ENCODE peak calls at places on chromosomes 12 and 14, in five cellular contexts. R is neural progenitor cell, I is glutamatergic neuron, C is ovary, G is body of pancreas. H is an unnamed sample.

GRCh38 chr12:55400229-55400628 is at the start of gene OR6C65:
- DNase-seq in R (no peak), C (no peak), G (no peak), I (no peak), H (no peak)

GRCh38 chr14:77026930-77027537 is 1.5 kb downstream of the IRF2BPL start:
- DNase-seq in C (peak), G (peak), I (peak), R (peak), H (peak)

GRCh38 chr14:74571901-74572828 is 39.9 kb downstream of the LTBP2 start:
- DNase-seq in C (peak), R (no peak), I (no peak), G (no peak), H (peak)

GRCh38 chr14:91649930-91650329 is 82.0 kb downstream of the CATSPERB start:
- DNase-seq in R (peak), G (peak), C (no peak), I (no peak), H (peak)

GRCh38 chr12:129186952-129187351 is 333.7 kb downstream of the GLT1D1 start:
- DNase-seq in R (peak), G (no peak), I (no peak), C (no peak), H (no peak)

GRCh38 chr14:96256420-96256819 is 410 bp downstream of the BDKRB1 start:
- DNase-seq in C (no peak), I (no peak), G (no peak), R (no peak), H (no peak)

GRCh38 chr14:74754899-74755298 is 8.2 kb upstream of the YLPM1 start:
- DNase-seq in I (no peak), G (no peak), C (no peak), R (no peak), H (no peak)

GRCh38 chr14:30340495-30340894 is 218.5 kb upstream of the G2E3 start:
- DNase-seq in R (no peak), C (no peak), I (no peak), G (no peak), H (no peak)

GRCh38 chr14:100358396-100358795 is 35.3 kb downstream of the SLC25A47 start:
- DNase-seq in G (no peak), I (no peak), C (no peak), R (no peak), H (no peak)

GRCh38 chr12:58167622-58168021 is 226.3 kb downstream of the ATP23 start:
- DNase-seq in G (no peak), C (no peak), I (no peak), R (no peak), H (no peak)

GRCh38 chr14:78448483-78449094 is 278.4 kb downstream of the NRXN3 start:
- DNase-seq in C (no peak), G (peak), R (peak), I (peak), H (peak)

GRCh38 chr12:47995976-47996375 is 8.3 kb downstream of the COL2A1 start:
- DNase-seq in C (no peak), R (no peak), G (no peak), I (no peak), H (no peak)

GRCh38 chr14:68210729-68211299 is 391.2 kb downstream of the RAD51B start:
- DNase-seq in C (no peak), I (no peak), G (no peak), R (no peak), H (peak)

GRCh38 chr14:65208548-65208947 is 106.2 kb upstream of the MAX start:
- DNase-seq in R (no peak), C (no peak), G (no peak), I (no peak), H (no peak)

GRCh38 chr12:127928615-127929014 is 338.4 kb upstream of the TMEM132C start:
- DNase-seq in R (no peak), I (no peak), G (no peak), C (no peak), H (no peak)

GRCh38 chr12:53804429-53804828 is 52.6 kb upstream of the CISTR start:
- DNase-seq in R (no peak), C (no peak), I (no peak), G (no peak), H (no peak)

GRCh38 chr12:10310926-10311705 is 3.4 kb downstream of the KLRD1 start:
- DNase-seq in I (no peak), G (no peak), R (no peak), C (no peak), H (peak)

GRCh38 chr12:112087851-112088250 is 20.7 kb downstream of the NAA25 start:
- DNase-seq in G (no peak), I (no peak), R (no peak), C (no peak), H (no peak)

GRCh38 chr12:2299207-2299606 is 246.4 kb downstream of the CACNA1C start:
- DNase-seq in I (no peak), C (no peak), G (no peak), R (no peak), H (peak)

GRCh38 chr14:71380271-71380670 is 473.0 kb downstream of the PCNX1 start:
- DNase-seq in R (no peak), G (no peak), C (no peak), I (no peak), H (no peak)

GRCh38 chr12:92462049-92462448 is 240.7 kb upstream of the PLEKHG7 start:
- DNase-seq in I (no peak), R (no peak), G (no peak), C (no peak), H (peak)

GRCh38 chr12:12839886-12840285 is 26.7 kb downstream of the DDX47 start:
- DNase-seq in G (no peak), R (no peak), C (no peak), I (no peak), H (no peak)

GRCh38 chr14:36396798-36397197 is 76.4 kb upstream of the MBIP start:
- DNase-seq in C (no peak), R (no peak), I (no peak), G (no peak), H (no peak)

GRCh38 chr14:65434216-65434850 is 21.8 kb downstream of the FUT8 start:
- DNase-seq in R (no peak), C (no peak), I (no peak), G (no peak), H (no peak)

GRCh38 chr12:16012086-16012485 is 101.0 kb downstream of the DERA start:
- DNase-seq in G (peak), R (no peak), C (peak), I (no peak), H (no peak)

GRCh38 chr14:31206536-31207286 is 882 bp downstream of the HECTD1 start:
- DNase-seq in G (peak), I (peak), C (peak), R (peak), H (peak)

GRCh38 chr12:123720141-123720814 is 8.1 kb downstream of the ATP6V0A2 start:
- DNase-seq in R (no peak), C (no peak), I (no peak), G (no peak), H (no peak)

GRCh38 chr14:26775765-26776577 is 178.1 kb upstream of the NOVA1 start:
- DNase-seq in R (no peak), I (no peak), G (no peak), C (no peak), H (no peak)

GRCh38 chr14:52694761-52695480 is 437 bp downstream of the ERO1A start:
- DNase-seq in R (peak), C (peak), I (no peak), G (peak), H (peak)

DNA sequence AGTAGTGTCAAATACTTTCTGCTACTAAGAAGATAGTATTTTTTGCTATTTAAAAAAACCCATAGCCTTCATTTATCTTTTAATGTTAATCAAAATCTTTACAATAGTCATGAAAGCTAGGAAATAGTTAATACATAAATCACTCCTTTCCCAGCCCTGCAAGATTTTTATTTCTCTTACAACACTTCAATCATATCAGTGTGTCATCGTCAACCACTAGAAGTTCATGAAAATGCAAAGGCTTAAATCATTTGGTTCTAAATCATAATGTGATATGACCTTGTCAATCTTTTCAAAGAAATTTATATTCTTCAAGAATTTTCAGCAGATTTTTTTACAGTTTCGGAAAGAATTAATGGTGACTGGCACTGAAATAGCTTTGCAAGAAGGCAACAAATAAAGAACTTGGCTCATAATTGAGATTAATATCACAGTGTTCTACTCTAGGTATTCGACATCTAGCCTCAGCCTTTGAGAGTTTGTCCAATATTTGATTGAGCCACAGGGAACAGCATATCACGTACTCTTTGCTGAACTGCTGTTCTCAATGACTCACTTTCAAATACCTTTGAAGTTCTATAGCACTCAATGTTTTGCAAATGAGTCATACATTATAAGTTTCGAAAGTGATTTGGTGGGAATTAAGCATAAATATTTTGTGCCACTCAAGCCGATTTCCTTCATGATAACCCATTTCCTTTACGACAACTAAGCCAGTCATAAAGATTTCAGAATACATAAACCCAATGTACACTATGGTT is 383.9 kb upstream of the FOXG1 start:
- DNase-seq in I (no peak), C (no peak), G (no peak), R (no peak), H (no peak)
- TF ChIP-seq CTCF in I (no peak), C (no peak), G (no peak), R (no peak), H (no peak)

DNA sequence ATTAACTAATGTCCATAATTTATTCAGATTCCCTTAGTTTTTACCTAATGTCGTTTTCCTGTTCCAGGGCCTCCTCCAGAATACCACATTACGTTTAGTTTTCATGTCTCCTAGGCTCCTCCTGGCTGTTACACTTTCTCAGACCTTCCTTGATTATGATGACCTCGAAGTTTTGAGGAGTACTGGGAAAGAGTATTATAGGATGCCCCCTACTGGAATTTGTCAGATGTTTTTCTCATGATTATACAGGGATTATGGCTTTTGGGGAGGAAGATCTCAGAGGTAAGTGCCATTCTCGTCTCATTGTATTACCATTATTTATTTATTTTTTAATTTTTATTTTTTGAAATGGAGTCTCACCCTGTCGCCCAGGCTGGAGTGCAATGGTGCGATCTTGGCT is 17.7 kb upstream of the C1S start:
- DNase-seq in I (no peak), G (no peak), R (peak), C (no peak), H (no peak)
- TF ChIP-seq CTCF in I (peak), G (peak), R (peak), C (no peak), H (peak)

GRCh38 chr12:101686176-101686575 is 11.3 kb upstream of the CHPT1 start:
- DNase-seq in G (no peak), R (no peak), I (no peak), C (no peak), H (no peak)
- TF ChIP-seq CTCF in G (no peak), R (no peak), I (no peak), C (no peak), H (no peak)

DNA sequence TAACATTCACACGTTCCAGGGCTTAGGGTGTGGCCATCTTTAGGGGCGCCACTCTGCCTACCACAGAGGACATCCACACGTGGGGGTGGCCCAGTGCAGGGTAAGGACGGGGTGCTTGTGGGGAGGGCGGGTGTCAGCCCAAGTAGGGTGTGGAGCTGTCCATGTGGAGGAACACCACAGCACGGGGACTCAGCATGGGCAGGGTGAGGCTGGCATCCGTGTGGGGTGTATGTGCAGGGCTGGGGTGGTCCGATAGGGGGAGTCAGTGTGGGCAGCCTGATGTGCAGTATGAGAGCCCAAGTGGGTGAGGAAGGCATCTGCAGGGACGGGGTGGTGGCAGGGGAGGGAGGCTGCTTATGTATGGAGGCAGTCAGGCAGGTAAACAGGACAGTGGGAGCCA is 17.7 kb downstream of the PSMC1 start:
- DNase-seq in R (no peak), G (no peak), I (no peak), C (no peak), H (no peak)
- TF ChIP-seq CTCF in R (peak), G (no peak), I (no peak), C (no peak), H (no peak)

DNA sequence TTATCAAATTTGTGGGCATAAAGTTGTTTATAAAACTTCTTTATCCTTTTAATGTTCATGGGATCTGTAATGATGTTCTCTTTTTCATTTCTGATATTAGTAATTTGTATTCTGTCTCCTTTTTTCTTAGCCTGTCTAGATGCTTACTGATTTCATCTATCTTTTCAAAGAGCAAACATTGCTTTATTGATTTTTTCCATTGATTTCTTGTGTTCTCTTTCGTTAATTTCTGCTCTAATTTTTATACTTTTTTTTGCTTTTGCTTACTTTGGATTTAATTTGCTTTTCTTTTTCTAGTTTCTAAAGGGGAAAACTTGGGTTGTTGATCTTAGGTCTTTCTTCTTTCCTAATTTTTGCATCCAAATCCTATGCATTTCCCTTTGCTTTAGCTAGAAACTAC is 42.5 kb downstream of the CRADD start:
- DNase-seq in R (no peak), I (no peak), G (no peak), C (no peak), H (no peak)
- TF ChIP-seq CTCF in R (no peak), I (no peak), G (no peak), C (no peak), H (no peak)

DNA sequence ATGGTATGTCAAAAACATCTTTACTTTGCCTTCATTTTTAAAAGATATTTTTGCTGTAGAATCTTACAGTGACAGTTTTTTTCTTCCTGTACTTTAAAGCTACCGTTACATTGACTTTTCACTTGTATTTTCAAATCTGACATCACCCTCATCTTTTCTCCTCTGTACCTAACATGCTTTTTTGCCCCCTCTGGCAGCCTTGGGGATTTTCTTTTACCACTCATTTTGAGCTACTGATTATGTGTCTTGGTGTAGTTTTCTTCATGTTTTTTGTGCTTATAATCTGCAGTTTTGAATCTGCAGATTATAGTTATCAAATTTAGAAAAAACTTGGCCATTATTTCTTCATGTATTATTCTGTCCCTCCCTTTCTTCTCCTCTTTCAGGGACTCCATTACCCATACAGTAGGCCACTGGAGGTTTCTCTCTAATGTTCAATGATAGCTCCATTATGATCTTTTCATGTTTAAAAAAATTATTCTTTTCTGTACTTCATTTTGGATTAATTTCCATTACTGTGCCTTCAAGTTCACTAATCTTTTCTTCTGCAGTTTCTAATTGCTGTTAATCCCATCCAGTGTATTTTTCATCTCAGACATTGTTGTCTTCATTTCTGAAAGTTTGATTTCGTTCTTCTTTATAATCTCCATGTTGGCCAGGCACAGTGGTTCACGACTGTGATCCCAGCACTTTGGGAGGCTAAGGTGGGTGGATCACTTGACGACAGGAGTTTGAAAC is 70.0 kb downstream of the ACADS start:
- DNase-seq in G (no peak), I (no peak), R (no peak), C (no peak), H (no peak)
- TF ChIP-seq CTCF in G (no peak), I (peak), R (no peak), C (no peak), H (no peak)

GRCh38 chr14:103165323-103165722 is 42.1 kb downstream of the TNFAIP2 start:
- DNase-seq in R (no peak), G (no peak), C (no peak), I (no peak), H (no peak)
- TF ChIP-seq CTCF in R (no peak), G (no peak), C (no peak), I (no peak), H (no peak)

DNA sequence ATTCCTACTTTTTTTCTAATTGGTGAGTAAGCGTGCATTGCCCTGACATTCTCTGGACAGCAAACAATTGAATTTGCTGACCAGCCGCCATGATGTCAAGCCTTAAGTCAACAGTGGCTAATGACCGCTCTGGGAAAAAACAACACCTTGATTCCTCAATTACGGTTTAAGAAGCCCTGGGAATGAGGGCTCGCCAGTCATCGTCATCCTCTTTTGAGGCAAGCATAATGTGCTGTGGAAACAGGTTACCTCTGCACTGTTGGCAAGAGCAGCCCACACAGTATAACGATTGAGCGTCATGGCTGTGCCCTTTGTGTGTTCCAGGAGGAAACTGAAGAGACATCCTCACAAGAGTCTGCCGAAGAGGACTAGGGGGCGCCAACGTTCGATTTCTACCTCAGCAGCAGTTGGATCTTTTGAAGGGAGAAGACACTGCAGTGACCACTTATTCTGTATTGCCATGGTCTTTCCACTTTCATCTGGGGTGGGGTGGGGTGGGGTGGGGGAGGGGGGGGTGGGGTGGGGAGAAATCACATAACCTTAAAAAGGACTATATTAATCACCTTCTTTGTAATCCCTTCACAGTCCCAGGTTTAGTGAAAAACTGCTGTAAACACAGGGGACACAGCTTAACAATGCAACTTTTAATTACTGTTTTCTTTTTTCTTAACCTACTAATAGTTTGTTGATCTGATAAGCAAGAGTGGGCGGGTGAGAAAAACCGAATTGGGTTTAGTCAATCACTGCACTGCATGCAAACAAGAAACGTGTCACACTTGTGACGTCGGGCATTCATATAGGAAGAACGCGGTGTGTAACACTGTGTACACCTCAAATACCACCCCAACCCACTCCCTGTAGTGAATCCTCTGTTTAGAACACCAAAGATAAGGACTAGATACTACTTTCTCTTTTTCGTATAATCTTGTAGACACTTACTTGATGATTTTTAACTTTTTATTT is 138.9 kb downstream of the HMGA2 start:
- DNase-seq in C (peak), I (peak), R (peak), G (no peak), H (peak)
- TF ChIP-seq CTCF in C (no peak), I (no peak), R (peak), G (no peak), H (no peak)

DNA sequence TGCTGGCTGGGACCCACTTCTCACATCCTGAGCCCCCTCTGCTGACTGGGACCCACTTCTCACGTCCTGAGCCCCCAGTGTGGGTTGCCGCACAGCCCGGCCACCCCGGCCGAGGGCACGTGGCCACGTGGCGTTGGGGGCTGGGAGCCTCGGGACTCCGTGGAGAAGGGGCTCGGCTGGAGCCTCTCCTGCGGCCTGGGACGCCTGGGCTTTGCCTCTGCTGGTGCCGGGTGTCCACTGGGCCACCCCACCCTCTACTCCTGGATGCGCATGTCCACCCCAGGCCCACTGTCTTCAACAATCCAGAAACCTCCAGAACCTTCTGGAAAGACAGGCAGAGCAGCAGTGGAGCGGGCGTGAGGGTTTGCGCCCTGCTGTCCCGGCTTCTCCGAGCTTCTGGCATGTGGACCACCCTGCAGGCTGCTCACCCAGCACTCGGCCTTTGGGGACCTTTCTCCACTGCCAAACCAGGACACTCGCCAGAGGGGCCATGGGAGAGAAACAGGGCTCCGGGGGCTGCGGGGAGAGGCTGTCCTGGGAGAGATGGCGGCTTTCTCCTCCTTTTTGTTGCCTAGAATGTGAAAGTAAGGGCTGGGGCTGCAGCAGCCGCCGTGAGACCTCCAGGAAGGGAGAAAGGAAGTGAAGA is 29.9 kb downstream of the NOC4L start:
- DNase-seq in C (no peak), G (no peak), I (peak), R (no peak), H (no peak)
- TF ChIP-seq CTCF in C (no peak), G (no peak), I (no peak), R (no peak), H (no peak)

GRCh38 chr12:95963104-95963503 is 20.0 kb downstream of the AMDHD1 start:
- DNase-seq in G (no peak), C (no peak), R (peak), I (no peak), H (no peak)
- TF ChIP-seq CTCF in G (no peak), C (no peak), R (peak), I (no peak), H (no peak)

H was measured in activated CD8-positive, alpha-beta T cell treated with anti-CD3 and anti-CD28 coated beads for 36 hours.